ENCODE peak calls at places on chromosomes 7 and 10, in six cellular contexts. W is A673, Z is Karpas-422, G is cardiac muscle cell, F is astrocyte, R is heart left ventricle. X is an unnamed sample.

GRCh38 chr7:80440908-80441307 is 71.0 kb downstream of the GNAT3 start:
- DNase-seq in W (no peak), Z (no peak), G (no peak), F (peak; percentile 37), R (no peak), X (no peak)

GRCh38 chr10:76177945-76178344 is 746.5 kb downstream of the LRMDA start:
- DNase-seq in W (no peak), Z (no peak), G (no peak), F (no peak), R (no peak), X (no peak)

GRCh38 chr7:2166625-2167280 is 66.0 kb downstream of the MAD1L1 start:
- DNase-seq in W (no peak), Z (no peak), G (no peak), F (no peak), R (peak; percentile 56), X (no peak)

GRCh38 chr7:51154201-51154600 is 162.4 kb downstream of the COBL start:
- DNase-seq in W (no peak), Z (no peak), G (no peak), F (no peak), R (no peak), X (no peak)

GRCh38 chr10:32956365-32957197 is 1.4 kb downstream of the ITGB1 start:
- DNase-seq in W (no peak), Z (peak; percentile 76), G (no peak), F (no peak), R (no peak), X (no peak)

GRCh38 chr7:102080003-102080361 is 206.7 kb upstream of the SH2B2 start:
- DNase-seq in W (no peak), Z (no peak), G (no peak), F (no peak), R (no peak), X (no peak)

GRCh38 chr7:54946764-54947163 is 72.1 kb upstream of the EGFR start:
- DNase-seq in W (no peak), Z (no peak), G (no peak), F (no peak), R (no peak), X (no peak)

GRCh38 chr7:115356139-115356746 is 434.3 kb downstream of the MDFIC start:
- DNase-seq in W (peak; percentile 54), Z (peak; percentile 44), G (peak; percentile 37), F (peak; percentile 4), R (no peak), X (no peak)

GRCh38 chr10:45040921-45041320 is 40.2 kb downstream of the ZNF22 start:
- DNase-seq in W (no peak), Z (no peak), G (no peak), F (no peak), R (no peak), X (no peak)

GRCh38 chr7:81111358-81111757 is 192.5 kb upstream of the SEMA3C start:
- DNase-seq in W (no peak), Z (no peak), G (no peak), F (peak; percentile 99), R (no peak), X (no peak)

GRCh38 chr7:139827042-139827441 is 2.0 kb upstream of the TBXAS1 start:
- DNase-seq in W (no peak), Z (no peak), G (no peak), F (no peak), R (no peak), X (no peak)

GRCh38 chr10:98331888-98332287 is 63.9 kb upstream of the LOXL4 start:
- DNase-seq in W (peak; percentile 19), Z (peak; percentile 73), G (no peak), F (no peak), R (no peak), X (no peak)

GRCh38 chr7:82729172-82730030 is 285.8 kb upstream of the CACNA2D1 start:
- DNase-seq in W (peak; percentile 66), Z (peak; percentile 68), G (peak; percentile 42), F (no peak), R (no peak), X (no peak)

DNA sequence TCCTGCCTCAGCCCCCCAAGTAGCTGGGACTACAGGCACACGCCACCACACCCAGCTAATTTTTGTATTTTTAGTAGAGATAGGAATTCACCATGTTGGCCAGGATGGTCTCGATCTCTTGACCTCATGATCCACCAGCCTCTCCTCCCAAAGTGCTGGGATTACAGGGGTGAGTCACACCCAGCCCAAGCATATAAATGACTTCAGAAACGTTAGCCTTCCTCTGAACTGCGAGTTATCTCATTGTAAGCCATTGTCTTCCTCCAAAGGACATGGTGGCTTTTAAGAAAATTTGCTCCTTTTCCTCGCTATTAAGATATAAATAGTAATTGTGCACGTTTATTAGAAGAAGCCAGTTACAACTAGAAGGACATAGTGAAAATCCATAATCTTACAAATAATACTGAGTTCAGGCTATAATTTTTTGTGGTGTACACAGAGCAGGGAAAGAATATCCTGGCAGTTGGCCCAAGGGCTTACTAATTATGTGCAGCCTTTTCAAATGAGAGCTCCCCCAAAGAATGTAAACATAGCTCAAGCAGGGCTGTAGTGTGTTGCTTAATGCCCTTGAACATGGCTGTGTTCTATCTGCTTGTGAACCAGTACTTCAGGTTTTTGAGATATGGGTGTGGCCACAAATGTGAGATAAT is 495.8 kb downstream of the PARD3 start:
- DNase-seq in W (peak; percentile 56), Z (no peak), G (peak; percentile 11), F (peak; percentile 87), R (peak; percentile 26), X (peak; percentile 80)
- H3K27ac ChIP-seq in W (no peak overlapping the region), Z (no peak overlapping the region), G (no peak overlapping the region), F (no peak overlapping the region), R (no peak overlapping the region), X (peak overlapping the region; percentile 13)

GRCh38 chr7:157928171-157928794 is 591.5 kb downstream of the DNAJB6 start:
- DNase-seq in W (no peak), Z (no peak), G (no peak), F (no peak), R (no peak), X (no peak)

GRCh38 chr7:157929671-157930070 is 592.9 kb downstream of the DNAJB6 start:
- DNase-seq in W (no peak), Z (no peak), G (no peak), F (no peak), R (no peak), X (no peak)

GRCh38 chr7:157927313-157927925 is 590.6 kb downstream of the DNAJB6 start:
- DNase-seq in W (no peak), Z (peak; percentile 92), G (no peak), F (no peak), R (no peak), X (no peak)

GRCh38 chr7:157930441-157930840 is 593.6 kb downstream of the DNAJB6 start:
- DNase-seq in W (no peak), Z (no peak), G (no peak), F (no peak), R (no peak), X (no peak)

GRCh38 chr7:157928808-157929425 is 592.1 kb downstream of the DNAJB6 start:
- DNase-seq in W (no peak), Z (no peak), G (no peak), F (no peak), R (no peak), X (no peak)
- H3K4me3 ChIP-seq in W (no peak overlapping the region), Z (no peak overlapping the region), G (no peak overlapping the region), F (no peak overlapping the region), R (no peak overlapping the region), X (no peak overlapping the region)

GRCh38 chr7:117808910-117809705 is 64.1 kb downstream of the CTTNBP2 start:
- DNase-seq in W (no peak), Z (no peak), G (no peak), F (peak; percentile 84), R (no peak), X (no peak)
- H3K27me3 ChIP-seq in W (no peaks in the 10 kb centered on the region), Z (no peaks in the 10 kb centered on the region), G (no peaks in the 10 kb centered on the region), F (no peaks in the 10 kb centered on the region), R (no peaks in the 10 kb centered on the region), X (no peaks in the 10 kb centered on the region)

GRCh38 chr10:122073508-122073907 is 84.5 kb downstream of the TACC2 start:
- DNase-seq in W (no peak), Z (no peak), G (no peak), F (no peak), R (no peak), X (no peak)
- H3K27ac ChIP-seq in W (no peak overlapping the region), Z (no peak overlapping the region), G (no peak overlapping the region), F (no peak overlapping the region), R (no peak overlapping the region), X (no peak overlapping the region)

DNA sequence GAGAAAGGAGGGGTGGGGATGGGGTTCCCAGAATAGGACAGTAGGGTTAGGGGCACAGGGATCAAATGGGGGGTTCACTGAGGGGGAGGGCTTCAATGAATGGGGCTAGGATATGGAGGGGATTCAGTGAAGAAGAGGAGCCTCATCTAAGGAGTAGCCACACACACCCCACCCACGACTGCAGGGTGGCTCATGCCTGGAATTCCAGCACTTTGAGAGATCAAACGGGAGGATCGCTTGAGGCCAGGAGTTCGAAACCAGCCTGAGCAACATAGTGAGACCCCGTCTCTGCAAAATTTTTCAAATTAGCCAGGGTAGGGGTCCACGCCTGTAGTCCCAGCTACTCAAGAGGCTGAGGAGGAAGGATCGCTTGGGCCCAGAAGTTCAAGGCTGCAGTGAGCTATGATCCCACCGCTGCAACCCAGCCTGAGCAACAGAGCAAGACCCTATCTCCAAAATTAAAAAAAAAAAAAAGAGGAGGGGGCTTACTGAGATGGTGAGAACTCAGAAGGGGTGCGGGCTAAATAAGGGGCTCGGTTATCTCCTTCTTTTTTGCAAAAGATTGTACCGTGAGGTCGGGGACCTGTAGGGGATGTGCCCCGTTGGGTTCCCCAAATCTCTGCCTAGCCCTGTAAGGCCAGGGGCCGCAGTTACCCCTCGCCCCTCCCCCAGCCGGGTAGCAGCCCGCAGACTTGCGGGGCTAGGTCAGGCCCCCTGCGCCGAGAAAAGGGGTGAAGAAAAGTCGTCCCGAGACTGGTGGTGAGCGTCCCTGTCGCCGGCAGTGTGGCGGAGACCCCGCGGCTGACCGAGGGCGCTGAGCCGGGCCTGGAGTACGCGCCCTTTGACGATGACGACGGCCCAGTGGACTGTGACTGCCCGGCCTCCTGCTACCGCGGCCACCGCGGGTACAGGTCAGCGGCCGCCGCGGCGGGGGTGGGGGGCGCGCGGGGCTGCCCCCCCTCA is 43.1 kb upstream of the HSPB1 start:
- DNase-seq in W (no peak), Z (no peak), G (peak; percentile 40), F (no peak), R (no peak), X (no peak)
- H3K4me3 ChIP-seq in W (peak overlapping the region; percentile 43), Z (no peak overlapping the region), G (peak overlapping the region; percentile 68), F (no peak overlapping the region), R (peak overlapping the region; percentile 29), X (no peak overlapping the region)

GRCh38 chr10:117541909-117542705 is 439 bp upstream of the EMX2 start:
- DNase-seq in W (peak; percentile 73), Z (no peak), G (peak; percentile 76), F (peak; percentile 23), R (no peak), X (no peak)
- H3K27me3 ChIP-seq in W (peaks cover 100% of the 10 kb centered on the region), Z (no peaks in the 10 kb centered on the region), G (peaks cover 100% of the 10 kb centered on the region), F (peaks cover 84% of the 10 kb centered on the region), R (peaks cover 100% of the 10 kb centered on the region), X (peaks cover 9% of the 10 kb centered on the region)

GRCh38 chr10:43891241-43891640 is 242.6 kb upstream of the ZNF32 start:
- DNase-seq in W (no peak), Z (no peak), G (no peak), F (no peak), R (no peak), X (no peak)
- H3K27ac ChIP-seq in W (no peak overlapping the region), Z (no peak overlapping the region), G (no peak overlapping the region), F (no peak overlapping the region), R (no peak overlapping the region), X (no peak overlapping the region)

GRCh38 chr10:126904493-126904806 is 778 bp upstream of the DOCK1 start:
- DNase-seq in W (no peak), Z (no peak), G (no peak), F (no peak), R (no peak), X (no peak)
- H3K4me3 ChIP-seq in W (peak overlapping the region; percentile 54), Z (no peak overlapping the region), G (peak overlapping the region; percentile 98), F (peak overlapping the region; percentile 65), R (peak overlapping the region; percentile 94), X (peak overlapping the region; percentile 82)

GRCh38 chr10:73964743-73965142 is 33.2 kb upstream of the VCL start:
- DNase-seq in W (no peak), Z (no peak), G (no peak), F (no peak), R (no peak), X (no peak)
- H3K27me3 ChIP-seq in W (no peaks in the 10 kb centered on the region), Z (no peaks in the 10 kb centered on the region), G (no peaks in the 10 kb centered on the region), F (no peaks in the 10 kb centered on the region), R (no peaks in the 10 kb centered on the region), X (no peaks in the 10 kb centered on the region)

X was measured in lung.